ENCODE peak calls at places on chromosomes 5 and 9, in seven cellular contexts. R is cardiac muscle cell, F is mucosa of descending colon, U is brain microvascular endothelial cell, Q is endothelial cell, H is fibroblast of the aortic adventitia, C is HFFc6. O is an unnamed sample.

GRCh38 chr5:102811962-102812361 is 56.9 kb downstream of the PAM start:
- DNase-seq in H (peak), C (peak), R (no peak), F (no peak), Q (no peak), U (peak), O (peak)

GRCh38 chr9:90593646-90594045 is 49.0 kb downstream of the DIRAS2 start:
- DNase-seq in F (no peak), C (no peak), H (no peak), U (no peak), R (no peak), Q (no peak), O (no peak)

GRCh38 chr5:111968459-111968858 is 211.5 kb upstream of the NREP start:
- DNase-seq in F (no peak), C (peak), Q (no peak), H (peak), U (no peak), R (no peak), O (no peak)

GRCh38 chr9:20996809-20997208 is 34.6 kb downstream of the HACD4 start:
- DNase-seq in C (no peak), R (no peak), H (no peak), Q (no peak), U (no peak), F (no peak), O (no peak)

GRCh38 chr5:173868096-173868879 is 19.9 kb upstream of the CPEB4 start:
- DNase-seq in F (no peak), U (peak), R (no peak), Q (no peak), H (no peak), C (no peak), O (peak)

GRCh38 chr9:93059960-93060591 is 1.6 kb downstream of the SUSD3 start:
- DNase-seq in U (no peak), F (peak), H (no peak), Q (no peak), R (no peak), C (no peak), O (no peak)

GRCh38 chr5:14708551-14708950 is 44.0 kb downstream of the OTULIN start:
- DNase-seq in F (no peak), U (no peak), Q (no peak), H (no peak), C (no peak), R (no peak), O (no peak)

GRCh38 chr5:152686931-152687330 is 281.9 kb upstream of the NMUR2 start:
- DNase-seq in U (no peak), R (no peak), F (no peak), H (no peak), Q (no peak), C (no peak), O (peak)

GRCh38 chr9:22452415-22453010 is 5.9 kb downstream of the DMRTA1 start:
- DNase-seq in R (peak), U (peak), Q (peak), H (peak), F (no peak), C (peak), O (peak)

GRCh38 chr9:85741875-85742629 is at the start of gene AGTPBP1:
- DNase-seq in C (peak), F (peak), Q (peak), R (peak), H (peak), U (peak), O (peak)

GRCh38 chr9:85743290-85744128 is 1.8 kb upstream of the AGTPBP1 start:
- DNase-seq in F (peak), C (peak), H (peak), U (peak), R (no peak), Q (no peak), O (peak)

GRCh38 chr9:85740821-85741111 is 988 bp downstream of the AGTPBP1 start:
- DNase-seq in C (no peak), R (no peak), H (peak), F (no peak), U (peak), Q (no peak), O (no peak)

GRCh38 chr9:85742630-85742928 is 825 bp upstream of the AGTPBP1 start:
- DNase-seq in H (peak), U (no peak), R (no peak), Q (no peak), C (peak), F (no peak), O (peak)

GRCh38 chr9:85741112-85741874 is 461 bp downstream of the AGTPBP1 start:
- DNase-seq in Q (peak), C (no peak), U (no peak), H (peak), F (peak), R (no peak), O (peak)
- TF ChIP-seq CTCF in Q (no peak), C (no peak), U (no peak), H (no peak), F (no peak), R (no peak), O (no peak)

GRCh38 chr5:8993031-8993430 is 552.8 kb downstream of the SEMA5A start:
- DNase-seq in U (no peak), R (peak), H (peak), Q (no peak), F (no peak), C (peak), O (peak)
- TF ChIP-seq CTCF in U (peak), R (peak), H (peak), Q (peak), F (peak), C (peak), O (peak)

GRCh38 chr9:127346584-127346983 is 50.4 kb upstream of the SLC2A8 start:
- DNase-seq in Q (peak), H (no peak), C (no peak), R (peak), U (no peak), F (no peak), O (no peak)
- TF ChIP-seq CTCF in Q (no peak), H (peak), C (peak), R (peak), U (peak), F (no peak), O (no peak)

DNA sequence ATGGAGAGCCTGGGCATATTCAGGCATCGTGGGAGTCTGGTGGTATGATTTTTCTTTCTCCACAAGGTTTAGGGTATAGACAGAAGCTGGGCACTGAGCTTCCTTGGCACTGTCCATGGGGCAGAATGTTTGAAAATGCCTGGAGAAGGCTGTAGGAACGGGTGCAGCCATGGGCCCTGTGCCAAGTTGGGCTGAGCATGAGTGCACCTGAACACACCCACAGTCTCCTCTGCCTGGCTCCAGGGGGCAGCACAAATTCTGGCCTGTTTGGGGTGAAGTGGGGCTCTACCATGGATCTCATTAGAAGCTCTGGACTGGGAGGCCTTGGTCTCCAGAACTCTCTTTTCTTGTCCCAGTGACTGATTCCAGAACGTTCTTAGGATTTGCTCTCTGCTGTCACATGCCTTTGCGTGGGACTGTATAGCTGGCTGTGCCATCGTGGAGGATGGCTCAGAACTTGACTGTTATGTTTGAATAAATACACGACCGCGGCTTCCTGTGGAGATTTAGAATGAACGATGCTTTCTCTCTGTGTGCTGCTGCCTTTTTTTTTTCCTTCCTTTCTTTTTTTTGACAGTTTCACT is 229.8 kb downstream of the FANCC start:
- DNase-seq in U (no peak), F (peak), H (no peak), C (peak), R (no peak), Q (no peak), O (peak)
- TF ChIP-seq CTCF in U (peak), F (no peak), H (peak), C (peak), R (no peak), Q (no peak), O (peak)

GRCh38 chr5:142600092-142600491 is 85.8 kb downstream of the FGF1 start:
- DNase-seq in R (no peak), F (no peak), U (no peak), Q (no peak), H (no peak), C (no peak), O (no peak)

GRCh38 chr5:142600611-142601360 is 85.1 kb downstream of the FGF1 start:
- DNase-seq in F (no peak), Q (no peak), H (peak), U (peak), R (no peak), C (peak), O (peak)

GRCh38 chr5:142602720-142603245 is 83.1 kb downstream of the FGF1 start:
- DNase-seq in Q (no peak), R (no peak), F (no peak), U (no peak), C (no peak), H (no peak), O (peak)

GRCh38 chr5:142598338-142598700 is 87.6 kb downstream of the FGF1 start:
- DNase-seq in R (no peak), F (no peak), C (no peak), U (no peak), Q (no peak), H (no peak), O (no peak)

DNA sequence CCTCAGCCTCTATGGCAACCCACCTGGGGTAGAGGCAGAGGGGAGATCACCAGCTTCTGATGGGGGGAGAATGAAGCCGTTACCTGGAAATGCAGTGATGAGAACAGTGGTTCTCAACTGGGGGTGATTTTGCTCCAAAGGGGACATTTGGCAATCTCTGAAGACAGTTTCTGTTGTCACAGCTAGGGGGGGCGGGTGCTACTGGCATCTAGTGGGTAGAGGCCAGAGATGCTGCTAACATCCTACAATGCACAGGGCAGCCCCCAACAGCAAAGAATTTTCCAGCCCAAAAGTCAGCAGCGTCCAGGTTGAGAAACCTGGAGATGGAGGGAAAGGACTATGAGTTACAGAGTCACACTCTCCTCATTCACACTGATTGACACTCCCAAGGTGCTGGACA is 84.5 kb downstream of the FGF1 start:
- DNase-seq in Q (no peak), R (no peak), H (no peak), C (no peak), F (no peak), U (no peak), O (no peak)
- TF ChIP-seq CTCF in Q (no peak), R (no peak), H (peak), C (peak), F (no peak), U (peak), O (no peak)

DNA sequence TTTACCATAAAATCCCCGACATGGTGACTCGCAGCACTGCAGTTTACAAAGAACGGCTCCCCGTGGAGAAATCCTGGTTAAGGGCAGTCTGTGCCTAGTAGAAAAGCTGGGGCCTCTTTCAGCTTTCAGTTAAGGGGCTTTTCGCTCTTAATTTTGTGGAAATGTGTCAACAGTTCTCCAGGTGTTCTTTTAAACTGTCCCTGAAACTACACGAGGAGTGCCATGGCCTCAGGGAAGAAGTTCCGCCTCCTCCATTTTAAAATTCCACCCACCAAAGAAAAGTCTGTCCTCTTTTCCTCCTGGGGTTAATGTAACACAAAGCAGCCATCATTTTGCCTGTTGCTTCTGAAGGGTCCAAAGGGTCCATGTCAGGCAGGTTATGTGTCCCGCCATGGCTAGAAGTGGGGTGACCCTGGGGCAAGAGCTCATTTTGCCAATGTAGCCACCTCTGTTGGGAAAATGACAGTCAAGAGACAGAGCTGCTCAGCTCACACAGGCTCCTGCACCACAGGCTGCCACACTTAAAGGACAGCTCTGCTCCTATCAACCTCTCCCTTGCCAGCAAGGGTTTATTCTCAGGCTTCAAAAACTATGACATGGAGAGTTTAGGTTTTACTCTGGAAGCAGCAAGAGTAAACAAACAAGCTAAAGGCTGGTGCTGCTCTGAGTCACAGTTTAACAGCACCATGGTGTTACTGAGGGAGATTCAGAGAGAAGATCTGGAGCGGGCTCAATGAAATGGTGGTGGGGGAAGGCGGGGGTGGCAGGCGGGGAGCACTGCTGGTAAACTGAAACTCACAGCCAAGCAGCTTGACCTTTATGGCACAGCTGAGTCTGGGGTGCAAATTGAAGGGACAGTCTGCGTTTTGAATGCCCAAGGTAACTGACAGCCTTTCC is 3.2 kb downstream of the WHRN start:
- DNase-seq in F (no peak), R (peak), U (peak), H (no peak), Q (no peak), C (peak), O (peak)
- TF ChIP-seq CTCF in F (no peak), R (no peak), U (no peak), H (no peak), Q (no peak), C (no peak), O (no peak)

GRCh38 chr5:169548315-169548714 is 35.3 kb upstream of the SPDL1 start:
- DNase-seq in R (peak), C (peak), H (peak), U (peak), Q (no peak), F (no peak), O (peak)
- TF ChIP-seq CTCF in R (peak), C (peak), H (peak), U (peak), Q (peak), F (no peak), O (peak)

GRCh38 chr5:97021416-97021815 is 85.5 kb downstream of the LNPEP start:
- DNase-seq in F (no peak), U (no peak), Q (no peak), C (no peak), H (no peak), R (no peak), O (no peak)

GRCh38 chr5:97022898-97023297 is 87.0 kb downstream of the LNPEP start:
- DNase-seq in C (no peak), Q (no peak), F (no peak), U (no peak), R (no peak), H (no peak), O (no peak)

DNA sequence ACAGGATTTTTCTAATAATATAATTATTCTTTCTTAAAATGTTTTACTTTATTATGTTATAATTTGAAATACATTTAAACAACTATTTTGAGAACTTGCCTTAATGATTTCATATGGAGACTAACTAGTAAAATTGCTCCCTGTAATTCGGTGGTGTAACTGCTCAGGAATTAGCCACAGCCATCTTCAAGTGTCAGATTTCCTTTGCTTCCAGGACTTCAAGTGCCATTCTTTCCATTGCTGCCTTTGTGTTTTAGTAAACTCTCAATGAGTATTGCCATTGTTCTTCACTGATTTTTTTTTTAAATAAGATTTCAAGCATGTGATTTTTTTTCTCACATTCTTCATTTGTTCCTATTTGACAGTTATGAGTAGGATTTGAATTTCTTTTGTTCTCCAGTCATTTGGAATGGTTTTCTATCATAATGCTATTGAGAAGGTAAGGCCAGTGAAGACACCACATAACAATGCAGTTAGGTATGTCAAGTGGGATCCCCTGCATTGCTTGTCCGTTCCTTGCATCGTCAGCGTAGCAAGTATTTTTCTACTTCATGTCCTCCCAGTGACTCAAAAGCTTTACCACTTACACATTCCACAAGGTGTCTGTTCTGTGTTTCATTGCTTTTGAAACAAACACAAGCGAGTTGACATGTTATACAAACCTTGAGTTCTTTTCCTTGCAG is 83.7 kb downstream of the LNPEP start:
- DNase-seq in C (no peak), Q (no peak), H (peak), U (peak), F (no peak), R (peak), O (peak)
- TF ChIP-seq CTCF in C (no peak), Q (no peak), H (no peak), U (no peak), F (no peak), R (no peak), O (no peak)